ENCODE peak calls at places on chromosomes 6 and 20, in four cellular contexts. One of them, this sample, is unnamed.

GRCh38 chr6:108651781-108652227 is 91.1 kb downstream of the FOXO3 start:
- DNase-seq in GM23338: no peak
- DNase-seq in A549: no peak
- DNase-seq in HepG2: no peak
- DNase-seq in this sample: no peak

GRCh38 chr6:11675610-11676009 is 103.0 kb downstream of the ADTRP start:
- DNase-seq in GM23338: no peak
- DNase-seq in A549: no peak
- DNase-seq in HepG2: no peak
- DNase-seq in this sample: no peak

GRCh38 chr6:29071831-29072723 is 15.0 kb downstream of the OR2B3 start:
- DNase-seq in GM23338: peak; percentile 89
- DNase-seq in A549: peak; percentile 65
- DNase-seq in HepG2: peak; percentile 61
- DNase-seq in this sample: no peak

GRCh38 chr20:59010995-59011873 is 4.2 kb upstream of the CTSZ start:
- DNase-seq in GM23338: peak; percentile 47
- DNase-seq in A549: no peak
- DNase-seq in HepG2: peak; percentile 78
- DNase-seq in this sample: no peak

GRCh38 chr6:115796061-115796460 is 264.6 kb downstream of the FRK start:
- DNase-seq in GM23338: no peak
- DNase-seq in A549: no peak
- DNase-seq in HepG2: no peak
- DNase-seq in this sample: no peak

GRCh38 chr6:121442591-121442990 is 7.1 kb downstream of the GJA1 start:
- DNase-seq in GM23338: peak; percentile 30
- DNase-seq in A549: no peak
- DNase-seq in HepG2: no peak
- DNase-seq in this sample: no peak

GRCh38 chr20:8661229-8662023 is 407.5 kb upstream of the PLCB4 start:
- DNase-seq in GM23338: no peak
- DNase-seq in A549: no peak
- DNase-seq in HepG2: no peak
- DNase-seq in this sample: no peak

GRCh38 chr20:6269163-6269873 is 146.5 kb upstream of the FERMT1 start:
- DNase-seq in GM23338: peak; percentile 30
- DNase-seq in A549: no peak
- DNase-seq in HepG2: no peak
- DNase-seq in this sample: no peak

GRCh38 chr6:150072201-150072600 is 3.3 kb upstream of the ULBP3 start:
- DNase-seq in GM23338: peak; percentile 63
- DNase-seq in A549: peak; percentile 76
- DNase-seq in HepG2: peak; percentile 43
- DNase-seq in this sample: no peak

GRCh38 chr20:32685541-32686529 is 12.1 kb upstream of the C20orf203 start:
- DNase-seq in GM23338: no peak
- DNase-seq in A549: no peak
- DNase-seq in HepG2: peak; percentile 100
- DNase-seq in this sample: no peak

GRCh38 chr20:44689809-44690208 is 25.4 kb upstream of the CCN5 start:
- DNase-seq in GM23338: no peak
- DNase-seq in A549: no peak
- DNase-seq in HepG2: no peak
- DNase-seq in this sample: no peak

GRCh38 chr6:24004659-24005058 is 121.4 kb upstream of the NRSN1 start:
- DNase-seq in GM23338: no peak
- DNase-seq in A549: no peak
- DNase-seq in HepG2: no peak
- DNase-seq in this sample: no peak

GRCh38 chr20:45097485-45098095 is 3.3 kb downstream of the KCNS1 start:
- DNase-seq in GM23338: peak; percentile 72
- DNase-seq in A549: peak; percentile 32
- DNase-seq in HepG2: no peak
- DNase-seq in this sample: no peak

GRCh38 chr20:36499723-36500501 is 41.4 kb upstream of the MYL9 start:
- DNase-seq in GM23338: no peak
- DNase-seq in A549: no peak
- DNase-seq in HepG2: no peak
- DNase-seq in this sample: no peak

GRCh38 chr20:62945771-62946339 is 6.7 kb upstream of the SLC17A9 start:
- DNase-seq in GM23338: no peak
- DNase-seq in A549: no peak
- DNase-seq in HepG2: no peak
- DNase-seq in this sample: no peak

GRCh38 chr6:41648921-41649320 is 10.7 kb downstream of the MDFI start:
- DNase-seq in GM23338: no peak
- DNase-seq in A549: no peak
- DNase-seq in HepG2: no peak
- DNase-seq in this sample: no peak

GRCh38 chr6:106026748-106027147 is 59.4 kb upstream of the PRDM1 start:
- DNase-seq in GM23338: no peak
- DNase-seq in A549: no peak
- DNase-seq in HepG2: no peak
- DNase-seq in this sample: peak; percentile 8

GRCh38 chr20:19673575-19673974 is 84.5 kb upstream of the RIN2 start:
- DNase-seq in GM23338: no peak
- DNase-seq in A549: no peak
- DNase-seq in HepG2: no peak
- DNase-seq in this sample: no peak

DNA sequence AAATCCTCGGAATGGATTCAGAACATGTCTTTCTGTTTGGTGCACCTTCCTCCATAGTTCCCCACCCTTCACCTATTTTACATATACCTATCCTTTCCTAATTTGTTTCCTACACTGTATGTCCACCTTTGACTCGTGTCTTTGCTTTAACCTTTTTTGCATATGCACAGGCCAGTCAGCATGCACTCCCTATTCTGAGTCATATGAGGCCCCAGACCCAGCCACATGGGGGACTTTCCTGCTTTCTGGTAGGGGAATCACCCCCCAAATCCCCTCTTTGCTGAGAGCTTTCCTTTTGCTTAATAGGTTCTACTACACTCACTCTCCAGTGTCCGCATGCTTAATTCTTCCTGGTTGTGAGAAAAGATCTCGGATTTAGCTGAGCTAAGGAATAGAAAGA is 393.8 kb upstream of the IMPG1 start:
- DNase-seq in GM23338: no peak
- DNase-seq in A549: no peak
- DNase-seq in HepG2: no peak
- DNase-seq in this sample: peak; percentile 1
- TF ChIP-seq JUNB in GM23338: no peak
- TF ChIP-seq JUNB in A549: no peak
- TF ChIP-seq JUNB in HepG2: no peak
- TF ChIP-seq JUNB in this sample: no peak

GRCh38 chr6:53691667-53692133 is 26.1 kb upstream of the KLHL31 start:
- DNase-seq in GM23338: no peak
- DNase-seq in A549: no peak
- DNase-seq in HepG2: no peak
- DNase-seq in this sample: peak; percentile 25
- TF ChIP-seq JUNB in GM23338: no peak
- TF ChIP-seq JUNB in A549: no peak
- TF ChIP-seq JUNB in HepG2: no peak
- TF ChIP-seq JUNB in this sample: no peak

GRCh38 chr6:131909408-131910218 is 41.6 kb downstream of the CCN2 start:
- DNase-seq in GM23338: peak; percentile 92
- DNase-seq in A549: peak; percentile 63
- DNase-seq in HepG2: peak; percentile 79
- DNase-seq in this sample: no peak
- TF ChIP-seq JUNB in GM23338: no peak
- TF ChIP-seq JUNB in A549: no peak
- TF ChIP-seq JUNB in HepG2: no peak
- TF ChIP-seq JUNB in this sample: no peak

GRCh38 chr6:167429353-167429752 is 104.5 kb downstream of the TTLL2 start:
- DNase-seq in GM23338: no peak
- DNase-seq in A549: no peak
- DNase-seq in HepG2: no peak
- DNase-seq in this sample: no peak
- TF ChIP-seq JUNB in GM23338: no peak
- TF ChIP-seq JUNB in A549: no peak
- TF ChIP-seq JUNB in HepG2: no peak
- TF ChIP-seq JUNB in this sample: no peak

GRCh38 chr6:56841372-56841749 is 113.5 kb upstream of the BEND6 start:
- DNase-seq in GM23338: no peak
- DNase-seq in A549: no peak
- DNase-seq in HepG2: no peak
- DNase-seq in this sample: no peak

GRCh38 chr6:56841751-56842150 is 113.2 kb upstream of the BEND6 start:
- DNase-seq in GM23338: no peak
- DNase-seq in A549: no peak
- DNase-seq in HepG2: no peak
- DNase-seq in this sample: no peak

GRCh38 chr6:56838965-56839364 is 115.9 kb upstream of the BEND6 start:
- DNase-seq in GM23338: no peak
- DNase-seq in A549: no peak
- DNase-seq in HepG2: no peak
- DNase-seq in this sample: no peak

GRCh38 chr6:56839533-56840183 is 115.2 kb upstream of the BEND6 start:
- DNase-seq in GM23338: no peak
- DNase-seq in A549: no peak
- DNase-seq in HepG2: no peak
- DNase-seq in this sample: no peak

GRCh38 chr6:56840467-56841371 is 114.2 kb upstream of the BEND6 start:
- DNase-seq in GM23338: no peak
- DNase-seq in A549: peak; percentile 51
- DNase-seq in HepG2: peak; percentile 49
- DNase-seq in this sample: no peak
- TF ChIP-seq JUNB in GM23338: no peak
- TF ChIP-seq JUNB in A549: no peak
- TF ChIP-seq JUNB in HepG2: no peak
- TF ChIP-seq JUNB in this sample: no peak

GRCh38 chr6:71588490-71588889 is 297.9 kb upstream of the RIMS1 start:
- DNase-seq in GM23338: peak; percentile 60
- DNase-seq in A549: no peak
- DNase-seq in HepG2: no peak
- DNase-seq in this sample: no peak

GRCh38 chr6:71585472-71585871 is 296.9 kb downstream of the OGFRL1 start:
- DNase-seq in GM23338: no peak
- DNase-seq in A549: no peak
- DNase-seq in HepG2: no peak
- DNase-seq in this sample: no peak

GRCh38 chr6:71584712-71585436 is 296.3 kb downstream of the OGFRL1 start:
- DNase-seq in GM23338: no peak
- DNase-seq in A549: no peak
- DNase-seq in HepG2: no peak
- DNase-seq in this sample: no peak

GRCh38 chr6:71592641-71593040 is 293.7 kb upstream of the RIMS1 start:
- DNase-seq in GM23338: no peak
- DNase-seq in A549: no peak
- DNase-seq in HepG2: no peak
- DNase-seq in this sample: no peak

DNA sequence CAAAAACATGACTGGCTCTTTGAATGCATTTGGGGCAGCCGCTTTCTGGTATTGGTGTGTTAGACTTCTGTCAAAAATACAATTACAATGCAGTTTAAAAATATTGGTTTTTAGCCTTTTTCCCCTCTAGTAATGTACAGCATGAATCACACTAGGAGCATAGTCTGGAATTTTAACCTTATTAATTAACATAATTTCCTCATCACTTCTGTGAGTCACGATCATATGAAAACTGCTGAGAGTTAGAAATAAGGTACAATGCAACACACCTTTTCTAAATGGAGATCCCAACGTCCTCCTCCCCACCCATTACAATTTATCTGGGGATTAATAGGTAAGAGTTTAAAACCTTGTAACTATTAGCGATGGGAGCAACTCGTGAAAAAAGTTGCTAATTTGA is 297.1 kb upstream of the RIMS1 start:
- DNase-seq in GM23338: no peak
- DNase-seq in A549: no peak
- DNase-seq in HepG2: no peak
- DNase-seq in this sample: no peak
- TF ChIP-seq JUNB in GM23338: no peak
- TF ChIP-seq JUNB in A549: no peak
- TF ChIP-seq JUNB in HepG2: no peak
- TF ChIP-seq JUNB in this sample: no peak

DNA sequence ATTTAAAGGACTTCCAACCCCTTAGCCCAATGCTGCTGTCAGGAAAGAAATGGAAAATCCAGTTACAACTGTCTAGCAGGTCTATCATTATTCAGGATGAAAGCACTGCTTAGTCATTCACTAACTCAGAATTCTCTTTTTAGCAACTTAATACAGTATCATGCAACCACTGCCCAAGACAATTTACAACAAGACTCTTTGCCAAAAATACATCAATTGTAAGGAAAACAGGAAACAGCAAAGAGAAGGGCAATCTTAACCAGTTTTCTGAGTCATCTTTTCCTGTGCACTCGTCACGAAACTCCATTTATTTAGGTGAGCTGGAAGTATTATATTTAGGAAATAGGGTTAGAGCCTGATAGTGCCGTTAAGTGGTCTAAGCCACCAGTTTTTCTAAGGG is 1197.7 kb upstream of the CITED2 start:
- DNase-seq in GM23338: no peak
- DNase-seq in A549: no peak
- DNase-seq in HepG2: no peak
- DNase-seq in this sample: no peak
- TF ChIP-seq JUNB in GM23338: no peak
- TF ChIP-seq JUNB in A549: no peak
- TF ChIP-seq JUNB in HepG2: no peak
- TF ChIP-seq JUNB in this sample: peak; percentile 74

GRCh38 chr6:37694259-37694658 is 3.4 kb downstream of the MDGA1 start:
- DNase-seq in GM23338: no peak
- DNase-seq in A549: no peak
- DNase-seq in HepG2: no peak
- DNase-seq in this sample: no peak

GRCh38 chr6:37693546-37694250 is 4.0 kb downstream of the MDGA1 start:
- DNase-seq in GM23338: no peak
- DNase-seq in A549: no peak
- DNase-seq in HepG2: no peak
- DNase-seq in this sample: no peak

GRCh38 chr6:37696220-37696840 is 1.4 kb downstream of the MDGA1 start:
- DNase-seq in GM23338: peak; percentile 56
- DNase-seq in A549: no peak
- DNase-seq in HepG2: no peak
- DNase-seq in this sample: no peak

GRCh38 chr6:37695857-37696219 is 1.8 kb downstream of the MDGA1 start:
- DNase-seq in GM23338: no peak
- DNase-seq in A549: no peak
- DNase-seq in HepG2: no peak
- DNase-seq in this sample: no peak

DNA sequence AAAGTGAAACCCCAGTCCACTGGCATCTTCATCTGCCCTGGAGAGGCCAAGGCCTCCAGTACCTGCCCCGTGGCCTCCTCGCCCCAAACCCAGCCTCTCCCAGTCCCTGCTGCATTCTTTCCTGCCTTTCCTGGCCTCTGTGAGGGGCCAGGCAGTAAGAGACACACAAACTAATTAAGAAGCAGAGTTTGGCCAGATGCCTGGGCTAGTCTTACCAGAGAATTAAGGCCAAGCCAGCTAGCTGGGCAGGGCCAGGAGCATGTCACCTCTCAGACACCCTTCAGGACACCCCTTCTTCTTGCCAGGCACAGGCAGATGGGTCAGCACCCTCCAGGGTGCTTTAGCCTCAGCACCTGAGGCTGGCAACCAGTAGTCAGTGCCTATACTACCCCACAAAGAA is 2.4 kb downstream of the MDGA1 start:
- DNase-seq in GM23338: no peak
- DNase-seq in A549: no peak
- DNase-seq in HepG2: no peak
- DNase-seq in this sample: no peak
- TF ChIP-seq JUNB in GM23338: no peak
- TF ChIP-seq JUNB in A549: no peak
- TF ChIP-seq JUNB in HepG2: no peak
- TF ChIP-seq JUNB in this sample: no peak

GRCh38 chr6:15953152-15953880 is 175.6 kb upstream of the MYLIP start:
- DNase-seq in GM23338: peak; percentile 21
- DNase-seq in A549: no peak
- DNase-seq in HepG2: no peak
- DNase-seq in this sample: no peak
- TF ChIP-seq JUNB in GM23338: no peak
- TF ChIP-seq JUNB in A549: no peak
- TF ChIP-seq JUNB in HepG2: no peak
- TF ChIP-seq JUNB in this sample: no peak

This sample was measured in GM12878.